ENCODE peak calls at places on chromosomes 12 and 14, in nine cellular contexts. I is stimulated activated CD4-positive, alpha-beta T cell treated with anti-CD3 and anti-CD28 coated beads, Interleukin-2, amount 100 ng/mL, for 24 hours; X is GDM1; E is Right ventricle myocardium inferior; Q is glutamatergic neuron; M is HFFc6; Y is tibial nerve; F is IMR-90; U is SK-N-SH. T is an unnamed sample.

GRCh38 chr12:63978519-63978918 is 134.0 kb downstream of the SRGAP1 start:
- DNase-seq in U (no peak), X (no peak), M (peak), Q (no peak), Y (no peak), F (peak), I (no peak), E (no peak), T (no peak)

GRCh38 chr12:41205070-41205715 is 17.1 kb downstream of the PDZRN4 start:
- DNase-seq in Q (no peak), F (no peak), E (no peak), M (no peak), U (no peak), I (no peak), X (no peak), Y (no peak), T (no peak)

GRCh38 chr12:89556976-89557375 is 31.1 kb upstream of the POC1B start:
- DNase-seq in I (no peak), E (no peak), Y (no peak), M (no peak), U (no peak), Q (no peak), X (no peak), F (peak), T (no peak)

GRCh38 chr12:130436741-130437501 is 99.2 kb downstream of the PIWIL1 start:
- DNase-seq in Q (no peak), I (no peak), X (no peak), E (no peak), M (no peak), Y (no peak), U (no peak), F (no peak), T (no peak)

GRCh38 chr12:90028620-90029051 is 320.0 kb upstream of the ATP2B1 start:
- DNase-seq in Q (no peak), I (no peak), F (peak), Y (no peak), M (peak), X (no peak), E (no peak), U (peak), T (no peak)

GRCh38 chr14:36666416-36667206 is 5.0 kb downstream of the PAX9 start:
- DNase-seq in X (no peak), M (no peak), Q (no peak), I (no peak), U (no peak), E (no peak), Y (no peak), F (no peak), T (no peak)

GRCh38 chr14:94110552-94111181 is at the start of gene IFI27:
- DNase-seq in M (no peak), Y (peak), E (no peak), Q (no peak), X (no peak), F (peak), I (no peak), U (no peak), T (no peak)

GRCh38 chr12:24562761-24563392 is 386.0 kb downstream of the BCAT1 start:
- DNase-seq in Q (peak), F (peak), U (peak), I (no peak), E (peak), M (no peak), X (no peak), Y (peak), T (no peak)

GRCh38 chr14:83594874-83595273 is 1935.1 kb upstream of the FLRT2 start:
- DNase-seq in X (no peak), M (no peak), F (no peak), U (no peak), Q (no peak), E (no peak), Y (no peak), I (no peak), T (no peak)

GRCh38 chr12:26056335-26056734 is 68.5 kb downstream of the BHLHE41 start:
- DNase-seq in E (no peak), Q (no peak), X (no peak), F (peak), I (no peak), U (no peak), Y (no peak), M (no peak), T (no peak)

GRCh38 chr12:32198555-32198954 is 91.9 kb downstream of the BICD1 start:
- DNase-seq in U (no peak), Y (no peak), F (peak), I (no peak), Q (no peak), X (no peak), E (no peak), M (peak), T (no peak)

GRCh38 chr12:10501031-10501430 is 4.7 kb upstream of the EIF2S3B start:
- DNase-seq in U (no peak), F (no peak), E (no peak), Q (no peak), M (no peak), I (no peak), X (no peak), Y (no peak), T (no peak)

T was measured in T-helper 2 cell treated with Interferon-gamma antibody and Interleukin-4, amounts not matched to agents 5 μg/mL and 100 μg/mL, for 36 hours.